ENCODE peak calls at places on chromosomes 7 and 10, in nine cellular contexts. One of them, this sample, is unnamed.

GRCh38 chr7:119572132-119572531 is 700.8 kb upstream of the KCND2 start:
- DNase-seq in stimulated activated CD8-positive, alpha-beta memory T cell treated with anti-CD3 and anti-CD28 coated beads, Interleukin-15, amount 100 ng/mL, for 4 hours: no peak
- DNase-seq in GM10248: no peak
- DNase-seq in Daoy: no peak
- DNase-seq in NCI-H748 treated with DMSO at 0.1 percent for 48 hours: no peak
- DNase-seq in T-helper 2 cell: no peak
- DNase-seq in fibroblast of the conjunctiva: no peak
- DNase-seq in right cardiac atrium: no peak
- DNase-seq in hypothalamus: peak; percentile 4
- DNase-seq in this sample: no peak

GRCh38 chr10:109824206-109824605 is 99.1 kb downstream of the XPNPEP1 start:
- DNase-seq in stimulated activated CD8-positive, alpha-beta memory T cell treated with anti-CD3 and anti-CD28 coated beads, Interleukin-15, amount 100 ng/mL, for 4 hours: no peak
- DNase-seq in GM10248: no peak
- DNase-seq in Daoy: no peak
- DNase-seq in NCI-H748 treated with DMSO at 0.1 percent for 48 hours: no peak
- DNase-seq in T-helper 2 cell: no peak
- DNase-seq in fibroblast of the conjunctiva: no peak
- DNase-seq in right cardiac atrium: no peak
- DNase-seq in hypothalamus: no peak
- DNase-seq in this sample: no peak

GRCh38 chr10:96073722-96074121 is 30.3 kb downstream of the CCNJ start:
- DNase-seq in stimulated activated CD8-positive, alpha-beta memory T cell treated with anti-CD3 and anti-CD28 coated beads, Interleukin-15, amount 100 ng/mL, for 4 hours: no peak
- DNase-seq in GM10248: no peak
- DNase-seq in Daoy: peak; percentile 73
- DNase-seq in NCI-H748 treated with DMSO at 0.1 percent for 48 hours: no peak
- DNase-seq in T-helper 2 cell: peak; percentile 84
- DNase-seq in fibroblast of the conjunctiva: peak; percentile 53
- DNase-seq in right cardiac atrium: no peak
- DNase-seq in hypothalamus: no peak
- DNase-seq in this sample: no peak

GRCh38 chr7:27459021-27459728 is 203.5 kb downstream of the HIBADH start:
- DNase-seq in stimulated activated CD8-positive, alpha-beta memory T cell treated with anti-CD3 and anti-CD28 coated beads, Interleukin-15, amount 100 ng/mL, for 4 hours: no peak
- DNase-seq in GM10248: no peak
- DNase-seq in Daoy: peak; percentile 39
- DNase-seq in NCI-H748 treated with DMSO at 0.1 percent for 48 hours: no peak
- DNase-seq in T-helper 2 cell: no peak
- DNase-seq in fibroblast of the conjunctiva: no peak
- DNase-seq in right cardiac atrium: no peak
- DNase-seq in hypothalamus: no peak
- DNase-seq in this sample: no peak

GRCh38 chr10:121137533-121137932 is 286.4 kb downstream of the WDR11 start:
- DNase-seq in stimulated activated CD8-positive, alpha-beta memory T cell treated with anti-CD3 and anti-CD28 coated beads, Interleukin-15, amount 100 ng/mL, for 4 hours: no peak
- DNase-seq in GM10248: no peak
- DNase-seq in Daoy: no peak
- DNase-seq in NCI-H748 treated with DMSO at 0.1 percent for 48 hours: no peak
- DNase-seq in T-helper 2 cell: no peak
- DNase-seq in fibroblast of the conjunctiva: no peak
- DNase-seq in right cardiac atrium: no peak
- DNase-seq in hypothalamus: no peak
- DNase-seq in this sample: no peak

GRCh38 chr7:122310119-122311021 is 5.8 kb upstream of the FEZF1 start:
- DNase-seq in stimulated activated CD8-positive, alpha-beta memory T cell treated with anti-CD3 and anti-CD28 coated beads, Interleukin-15, amount 100 ng/mL, for 4 hours: no peak
- DNase-seq in GM10248: peak; percentile 22
- DNase-seq in Daoy: peak; percentile 61
- DNase-seq in NCI-H748 treated with DMSO at 0.1 percent for 48 hours: no peak
- DNase-seq in T-helper 2 cell: no peak
- DNase-seq in fibroblast of the conjunctiva: no peak
- DNase-seq in right cardiac atrium: no peak
- DNase-seq in hypothalamus: no peak
- DNase-seq in this sample: no peak

GRCh38 chr7:2978403-2978802 is 65.3 kb downstream of the CARD11 start:
- DNase-seq in stimulated activated CD8-positive, alpha-beta memory T cell treated with anti-CD3 and anti-CD28 coated beads, Interleukin-15, amount 100 ng/mL, for 4 hours: peak; percentile 78
- DNase-seq in GM10248: peak; percentile 87
- DNase-seq in Daoy: peak; percentile 42
- DNase-seq in NCI-H748 treated with DMSO at 0.1 percent for 48 hours: no peak
- DNase-seq in T-helper 2 cell: peak; percentile 63
- DNase-seq in fibroblast of the conjunctiva: no peak
- DNase-seq in right cardiac atrium: peak; percentile 61
- DNase-seq in hypothalamus: no peak
- DNase-seq in this sample: no peak

GRCh38 chr7:105337529-105337928 is 51.2 kb downstream of the SRPK2 start:
- DNase-seq in stimulated activated CD8-positive, alpha-beta memory T cell treated with anti-CD3 and anti-CD28 coated beads, Interleukin-15, amount 100 ng/mL, for 4 hours: no peak
- DNase-seq in GM10248: no peak
- DNase-seq in Daoy: no peak
- DNase-seq in NCI-H748 treated with DMSO at 0.1 percent for 48 hours: no peak
- DNase-seq in T-helper 2 cell: no peak
- DNase-seq in fibroblast of the conjunctiva: no peak
- DNase-seq in right cardiac atrium: no peak
- DNase-seq in hypothalamus: no peak
- DNase-seq in this sample: no peak

GRCh38 chr10:122296363-122297120 is 25.4 kb downstream of the BTBD16 start:
- DNase-seq in stimulated activated CD8-positive, alpha-beta memory T cell treated with anti-CD3 and anti-CD28 coated beads, Interleukin-15, amount 100 ng/mL, for 4 hours: no peak
- DNase-seq in GM10248: no peak
- DNase-seq in Daoy: no peak
- DNase-seq in NCI-H748 treated with DMSO at 0.1 percent for 48 hours: no peak
- DNase-seq in T-helper 2 cell: no peak
- DNase-seq in fibroblast of the conjunctiva: no peak
- DNase-seq in right cardiac atrium: no peak
- DNase-seq in hypothalamus: no peak
- DNase-seq in this sample: no peak

GRCh38 chr7:12257582-12257981 is 46.5 kb downstream of the TMEM106B start:
- DNase-seq in stimulated activated CD8-positive, alpha-beta memory T cell treated with anti-CD3 and anti-CD28 coated beads, Interleukin-15, amount 100 ng/mL, for 4 hours: no peak
- DNase-seq in GM10248: peak; percentile 45
- DNase-seq in Daoy: peak; percentile 78
- DNase-seq in NCI-H748 treated with DMSO at 0.1 percent for 48 hours: no peak
- DNase-seq in T-helper 2 cell: peak; percentile 96
- DNase-seq in fibroblast of the conjunctiva: peak; percentile 21
- DNase-seq in right cardiac atrium: no peak
- DNase-seq in hypothalamus: no peak
- DNase-seq in this sample: no peak

This sample was measured in GOT3.